ENCODE peak calls at places on chromosomes 6 and 20, in ten cellular contexts. W, H, V, U, F, O, K, Z, B and T are unnamed samples.

GRCh38 chr6:42101186-42101657 is 41.2 kb downstream of the C6orf132 start:
- DNase-seq in W (no peak), H (peak), V (no peak), U (peak), F (no peak), O (no peak), K (no peak), Z (no peak), B (no peak), T (no peak)

GRCh38 chr20:32140603-32141002 is 31.1 kb downstream of the TM9SF4 start:
- DNase-seq in W (no peak), H (no peak), V (no peak), U (no peak), F (no peak), O (no peak), K (no peak), Z (no peak), B (no peak), T (no peak)

GRCh38 chr20:44950368-44950767 is 9.8 kb downstream of the TOMM34 start:
- DNase-seq in W (no peak), H (no peak), V (no peak), U (no peak), F (no peak), O (no peak), K (no peak), Z (no peak), B (no peak), T (no peak)

GRCh38 chr20:48750941-48751620 is 76.7 kb downstream of the PREX1 start:
- DNase-seq in W (no peak), H (no peak), V (peak), U (peak), F (peak), O (no peak), K (peak), Z (peak), B (peak), T (no peak)

GRCh38 chr6:27545271-27546046 is 72.6 kb upstream of the ZNF184 start:
- DNase-seq in W (peak), H (no peak), V (no peak), U (peak), F (peak), O (peak), K (peak), Z (no peak), B (no peak), T (peak)

GRCh38 chr20:50120935-50121693 is 8.2 kb upstream of the UBE2V1 start:
- DNase-seq in W (peak), H (peak), V (peak), U (peak), F (peak), O (peak), K (peak), Z (peak), B (peak), T (peak)

GRCh38 chr20:61842011-61842410 is 223.7 kb downstream of the TAF4 start:
- DNase-seq in W (no peak), H (no peak), V (no peak), U (no peak), F (no peak), O (peak), K (no peak), Z (no peak), B (no peak), T (no peak)

GRCh38 chr6:149642829-149643580 is 5.5 kb downstream of the KATNA1 start:
- DNase-seq in W (peak), H (no peak), V (no peak), U (peak), F (no peak), O (no peak), K (no peak), Z (no peak), B (no peak), T (no peak)

GRCh38 chr6:22098623-22099022 is 198.2 kb downstream of the PRL start:
- DNase-seq in W (no peak), H (no peak), V (no peak), U (no peak), F (no peak), O (no peak), K (no peak), Z (no peak), B (no peak), T (peak)